ENCODE peak calls at places on chromosome 4, in five cellular contexts. One of them, this sample, is unnamed.

GRCh38 chr4:108247511-108248088 is 78.9 kb upstream of the LEF1 start:
- DNase-seq in colonic mucosa: no peak
- DNase-seq in cardiac fibroblast: no peak
- DNase-seq in lower lobe of right lung: no peak
- DNase-seq in fibroblast of mammary gland: no peak
- DNase-seq in this sample: no peak

GRCh38 chr4:32519060-32519459 is 1798.9 kb downstream of the PCDH7 start:
- DNase-seq in cardiac fibroblast: peak; percentile 66
- DNase-seq in colonic mucosa: no peak
- DNase-seq in fibroblast of mammary gland: peak; percentile 37
- DNase-seq in lower lobe of right lung: no peak
- DNase-seq in this sample: no peak

GRCh38 chr4:94603170-94603747 is 151.5 kb downstream of the PDLIM5 start:
- DNase-seq in fibroblast of mammary gland: peak; percentile 90
- DNase-seq in lower lobe of right lung: no peak
- DNase-seq in cardiac fibroblast: peak; percentile 94
- DNase-seq in colonic mucosa: no peak
- DNase-seq in this sample: no peak

GRCh38 chr4:159505275-159505975 is 402.5 kb downstream of the RAPGEF2 start:
- DNase-seq in fibroblast of mammary gland: no peak
- DNase-seq in colonic mucosa: no peak
- DNase-seq in cardiac fibroblast: no peak
- DNase-seq in lower lobe of right lung: no peak
- DNase-seq in this sample: no peak

GRCh38 chr4:74453037-74453635 is 8.2 kb downstream of the AREG start:
- DNase-seq in cardiac fibroblast: no peak
- DNase-seq in colonic mucosa: no peak
- DNase-seq in fibroblast of mammary gland: no peak
- DNase-seq in lower lobe of right lung: no peak
- DNase-seq in this sample: no peak

GRCh38 chr4:177119021-177119461 is 190.6 kb upstream of the NEIL3 start:
- DNase-seq in colonic mucosa: no peak
- DNase-seq in lower lobe of right lung: no peak
- DNase-seq in fibroblast of mammary gland: peak; percentile 68
- DNase-seq in cardiac fibroblast: peak; percentile 80
- DNase-seq in this sample: no peak

GRCh38 chr4:7984286-7984925 is 44.7 kb upstream of the AFAP1 start:
- DNase-seq in colonic mucosa: peak; percentile 34
- DNase-seq in cardiac fibroblast: no peak
- DNase-seq in lower lobe of right lung: no peak
- DNase-seq in fibroblast of mammary gland: no peak
- DNase-seq in this sample: no peak

GRCh38 chr4:83731609-83732008 is 195.7 kb downstream of the GPAT3 start:
- DNase-seq in colonic mucosa: no peak
- DNase-seq in fibroblast of mammary gland: peak; percentile 37
- DNase-seq in cardiac fibroblast: no peak
- DNase-seq in lower lobe of right lung: no peak
- DNase-seq in this sample: no peak

GRCh38 chr4:52658671-52659015 is 458 bp downstream of the USP46 start:
- DNase-seq in cardiac fibroblast: no peak
- DNase-seq in fibroblast of mammary gland: no peak
- DNase-seq in lower lobe of right lung: no peak
- DNase-seq in colonic mucosa: no peak
- DNase-seq in this sample: no peak

GRCh38 chr4:73676136-73676535 is 55.9 kb upstream of the RASSF6 start:
- DNase-seq in lower lobe of right lung: no peak
- DNase-seq in colonic mucosa: no peak
- DNase-seq in cardiac fibroblast: no peak
- DNase-seq in fibroblast of mammary gland: no peak
- DNase-seq in this sample: no peak

GRCh38 chr4:54109226-54110018 is 9.5 kb downstream of the GSX2 start:
- DNase-seq in lower lobe of right lung: no peak
- DNase-seq in colonic mucosa: no peak
- DNase-seq in cardiac fibroblast: no peak
- DNase-seq in fibroblast of mammary gland: no peak
- DNase-seq in this sample: no peak

GRCh38 chr4:155025762-155026457 is 182.5 kb upstream of the NPY2R start:
- DNase-seq in lower lobe of right lung: peak; percentile 47
- DNase-seq in colonic mucosa: peak; percentile 66
- DNase-seq in fibroblast of mammary gland: peak; percentile 25
- DNase-seq in cardiac fibroblast: peak; percentile 77
- DNase-seq in this sample: no peak

GRCh38 chr4:77762531-77762930 is 56.6 kb downstream of the CNOT6L start:
- DNase-seq in fibroblast of mammary gland: no peak
- DNase-seq in colonic mucosa: no peak
- DNase-seq in lower lobe of right lung: no peak
- DNase-seq in cardiac fibroblast: no peak
- DNase-seq in this sample: no peak

GRCh38 chr4:4854649-4855292 is 4.7 kb upstream of the MSX1 start:
- DNase-seq in lower lobe of right lung: no peak
- DNase-seq in fibroblast of mammary gland: no peak
- DNase-seq in cardiac fibroblast: no peak
- DNase-seq in colonic mucosa: no peak
- DNase-seq in this sample: no peak

GRCh38 chr4:12562016-12562415 is 922.1 kb downstream of the RAB28 start:
- DNase-seq in fibroblast of mammary gland: no peak
- DNase-seq in colonic mucosa: no peak
- DNase-seq in lower lobe of right lung: no peak
- DNase-seq in cardiac fibroblast: peak; percentile 60
- DNase-seq in this sample: no peak

GRCh38 chr4:42673084-42673429 is 16.2 kb upstream of the ATP8A1 start:
- DNase-seq in colonic mucosa: no peak
- DNase-seq in cardiac fibroblast: peak; percentile 59
- DNase-seq in fibroblast of mammary gland: peak; percentile 38
- DNase-seq in lower lobe of right lung: peak; percentile 76
- DNase-seq in this sample: no peak

GRCh38 chr4:43238556-43238955 is 346.0 kb downstream of the GRXCR1 start:
- DNase-seq in colonic mucosa: no peak
- DNase-seq in lower lobe of right lung: no peak
- DNase-seq in cardiac fibroblast: no peak
- DNase-seq in fibroblast of mammary gland: no peak
- DNase-seq in this sample: no peak

GRCh38 chr4:126956192-126956897 is 676.4 kb upstream of the INTU start:
- DNase-seq in colonic mucosa: no peak
- DNase-seq in lower lobe of right lung: no peak
- DNase-seq in fibroblast of mammary gland: no peak
- DNase-seq in cardiac fibroblast: no peak
- DNase-seq in this sample: no peak

GRCh38 chr4:151820004-151820403 is 59.2 kb upstream of the GATB start:
- DNase-seq in cardiac fibroblast: no peak
- DNase-seq in lower lobe of right lung: no peak
- DNase-seq in fibroblast of mammary gland: no peak
- DNase-seq in colonic mucosa: no peak
- DNase-seq in this sample: no peak

GRCh38 chr4:59945277-59945676 is 1254.8 kb upstream of the ADGRL3 start:
- DNase-seq in cardiac fibroblast: no peak
- DNase-seq in lower lobe of right lung: no peak
- DNase-seq in fibroblast of mammary gland: no peak
- DNase-seq in colonic mucosa: no peak
- DNase-seq in this sample: no peak

GRCh38 chr4:77385124-77385969 is 220.3 kb upstream of the CXCL13 start:
- DNase-seq in colonic mucosa: peak; percentile 64
- DNase-seq in cardiac fibroblast: peak; percentile 80
- DNase-seq in lower lobe of right lung: no peak
- DNase-seq in fibroblast of mammary gland: peak; percentile 70
- DNase-seq in this sample: peak; percentile 52

GRCh38 chr4:150389896-150390530 is 191.9 kb upstream of the MAB21L2 start:
- DNase-seq in cardiac fibroblast: peak; percentile 52
- DNase-seq in lower lobe of right lung: no peak
- DNase-seq in colonic mucosa: no peak
- DNase-seq in fibroblast of mammary gland: no peak
- DNase-seq in this sample: no peak

GRCh38 chr4:118076958-118077766 is 42.9 kb downstream of the NDST3 start:
- DNase-seq in colonic mucosa: peak; percentile 22
- DNase-seq in cardiac fibroblast: peak; percentile 44
- DNase-seq in fibroblast of mammary gland: peak; percentile 46
- DNase-seq in lower lobe of right lung: no peak
- DNase-seq in this sample: no peak

GRCh38 chr4:165152527-165152926 is 39.9 kb upstream of the TMEM192 start:
- DNase-seq in fibroblast of mammary gland: peak; percentile 65
- DNase-seq in colonic mucosa: no peak
- DNase-seq in lower lobe of right lung: no peak
- DNase-seq in cardiac fibroblast: peak; percentile 85
- DNase-seq in this sample: no peak

GRCh38 chr4:113153529-113154101 is 104.2 kb downstream of the ANK2 start:
- DNase-seq in cardiac fibroblast: peak; percentile 31
- DNase-seq in lower lobe of right lung: no peak
- DNase-seq in colonic mucosa: no peak
- DNase-seq in fibroblast of mammary gland: no peak
- DNase-seq in this sample: no peak

GRCh38 chr4:184804621-184805020 is 21.1 kb downstream of the ACSL1 start:
- DNase-seq in lower lobe of right lung: no peak
- DNase-seq in colonic mucosa: no peak
- DNase-seq in cardiac fibroblast: no peak
- DNase-seq in fibroblast of mammary gland: no peak
- DNase-seq in this sample: no peak

GRCh38 chr4:62414563-62414962 is 1214.4 kb downstream of the ADGRL3 start:
- DNase-seq in fibroblast of mammary gland: no peak
- DNase-seq in cardiac fibroblast: no peak
- DNase-seq in lower lobe of right lung: no peak
- DNase-seq in colonic mucosa: no peak
- DNase-seq in this sample: no peak

GRCh38 chr4:24952667-24953066 is 39.8 kb upstream of the CCDC149 start:
- DNase-seq in lower lobe of right lung: no peak
- DNase-seq in fibroblast of mammary gland: no peak
- DNase-seq in cardiac fibroblast: no peak
- DNase-seq in colonic mucosa: no peak
- DNase-seq in this sample: no peak

GRCh38 chr4:154602404-154603020 is 9.9 kb downstream of the FGG start:
- DNase-seq in fibroblast of mammary gland: peak; percentile 19
- DNase-seq in lower lobe of right lung: no peak
- DNase-seq in cardiac fibroblast: no peak
- DNase-seq in colonic mucosa: no peak
- DNase-seq in this sample: no peak

GRCh38 chr4:6179362-6179761 is 21.0 kb downstream of the JAKMIP1 start:
- DNase-seq in colonic mucosa: no peak
- DNase-seq in fibroblast of mammary gland: no peak
- DNase-seq in lower lobe of right lung: no peak
- DNase-seq in cardiac fibroblast: no peak
- DNase-seq in this sample: no peak

GRCh38 chr4:144343143-144343755 is 202.7 kb upstream of the GYPA start:
- DNase-seq in colonic mucosa: no peak
- DNase-seq in cardiac fibroblast: no peak
- DNase-seq in lower lobe of right lung: no peak
- DNase-seq in fibroblast of mammary gland: peak; percentile 76
- DNase-seq in this sample: no peak

GRCh38 chr4:104395219-104395618 is 99.5 kb downstream of the CXXC4 start:
- DNase-seq in colonic mucosa: no peak
- DNase-seq in fibroblast of mammary gland: peak; percentile 42
- DNase-seq in lower lobe of right lung: no peak
- DNase-seq in cardiac fibroblast: no peak
- DNase-seq in this sample: no peak

GRCh38 chr4:156251373-156252065 is 297.9 kb upstream of the CTSO start:
- DNase-seq in cardiac fibroblast: no peak
- DNase-seq in colonic mucosa: no peak
- DNase-seq in lower lobe of right lung: no peak
- DNase-seq in fibroblast of mammary gland: no peak
- DNase-seq in this sample: no peak

GRCh38 chr4:157911662-157912061 is 261.2 kb downstream of the GASK1B start:
- DNase-seq in colonic mucosa: no peak
- DNase-seq in fibroblast of mammary gland: no peak
- DNase-seq in cardiac fibroblast: no peak
- DNase-seq in lower lobe of right lung: no peak
- DNase-seq in this sample: no peak
- H3K4me3 ChIP-seq in colonic mucosa: no peak overlapping the region
- H3K4me3 ChIP-seq in fibroblast of mammary gland: no peak overlapping the region
- H3K4me3 ChIP-seq in cardiac fibroblast: no peak overlapping the region
- H3K4me3 ChIP-seq in lower lobe of right lung: no peak overlapping the region
- H3K4me3 ChIP-seq in this sample: no peak overlapping the region

DNA sequence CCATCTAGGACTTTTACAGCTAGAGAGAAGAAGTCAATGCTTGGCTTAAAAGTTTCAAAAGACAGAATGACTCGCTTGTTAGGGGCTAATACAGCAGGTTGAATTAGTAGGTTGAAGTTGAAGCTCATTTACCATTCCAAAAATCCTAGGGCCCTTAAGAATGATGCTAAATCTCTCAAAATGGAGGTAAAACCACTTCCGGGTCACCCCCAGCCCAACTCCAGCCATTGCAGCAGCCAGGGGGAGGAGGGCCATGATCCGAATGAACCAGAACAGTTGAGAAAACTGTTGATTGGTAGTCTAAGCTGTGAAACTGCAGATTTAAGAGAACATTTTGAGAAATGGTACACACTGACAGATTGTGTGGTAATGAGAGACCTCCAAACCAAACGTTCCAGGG is 245.4 kb downstream of the HNRNPD start:
- DNase-seq in lower lobe of right lung: no peak
- DNase-seq in fibroblast of mammary gland: no peak
- DNase-seq in colonic mucosa: no peak
- DNase-seq in cardiac fibroblast: no peak
- DNase-seq in this sample: no peak
- TF ChIP-seq CTCF in lower lobe of right lung: no peak
- TF ChIP-seq CTCF in fibroblast of mammary gland: no peak
- TF ChIP-seq CTCF in colonic mucosa: no peak
- TF ChIP-seq CTCF in cardiac fibroblast: no peak
- TF ChIP-seq CTCF in this sample: no peak

DNA sequence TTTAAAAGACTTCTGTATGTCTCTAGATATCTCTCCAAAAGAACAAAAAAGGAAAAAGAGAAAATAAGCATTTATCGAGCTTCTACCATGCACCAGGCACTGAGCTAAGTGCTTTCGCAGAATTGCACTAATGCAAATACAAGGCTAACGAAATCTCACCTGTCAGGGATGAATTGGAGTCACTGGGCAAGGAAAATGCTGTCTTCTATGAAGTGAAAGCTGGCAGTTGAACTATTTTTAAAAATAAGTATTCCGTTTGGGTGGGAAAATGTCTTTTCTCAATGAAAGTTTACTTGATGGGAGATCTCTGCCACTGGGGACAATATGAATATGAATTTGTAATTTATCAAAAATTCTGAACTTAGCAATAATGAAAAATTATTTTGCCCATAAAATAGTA is 47.6 kb downstream of the COL25A1 start:
- DNase-seq in cardiac fibroblast: no peak
- DNase-seq in colonic mucosa: no peak
- DNase-seq in fibroblast of mammary gland: no peak
- DNase-seq in lower lobe of right lung: no peak
- DNase-seq in this sample: no peak
- H3K4me3 ChIP-seq in cardiac fibroblast: no peak overlapping the region
- H3K4me3 ChIP-seq in colonic mucosa: no peak overlapping the region
- H3K4me3 ChIP-seq in fibroblast of mammary gland: no peak overlapping the region
- H3K4me3 ChIP-seq in lower lobe of right lung: no peak overlapping the region
- H3K4me3 ChIP-seq in this sample: no peak overlapping the region

DNA sequence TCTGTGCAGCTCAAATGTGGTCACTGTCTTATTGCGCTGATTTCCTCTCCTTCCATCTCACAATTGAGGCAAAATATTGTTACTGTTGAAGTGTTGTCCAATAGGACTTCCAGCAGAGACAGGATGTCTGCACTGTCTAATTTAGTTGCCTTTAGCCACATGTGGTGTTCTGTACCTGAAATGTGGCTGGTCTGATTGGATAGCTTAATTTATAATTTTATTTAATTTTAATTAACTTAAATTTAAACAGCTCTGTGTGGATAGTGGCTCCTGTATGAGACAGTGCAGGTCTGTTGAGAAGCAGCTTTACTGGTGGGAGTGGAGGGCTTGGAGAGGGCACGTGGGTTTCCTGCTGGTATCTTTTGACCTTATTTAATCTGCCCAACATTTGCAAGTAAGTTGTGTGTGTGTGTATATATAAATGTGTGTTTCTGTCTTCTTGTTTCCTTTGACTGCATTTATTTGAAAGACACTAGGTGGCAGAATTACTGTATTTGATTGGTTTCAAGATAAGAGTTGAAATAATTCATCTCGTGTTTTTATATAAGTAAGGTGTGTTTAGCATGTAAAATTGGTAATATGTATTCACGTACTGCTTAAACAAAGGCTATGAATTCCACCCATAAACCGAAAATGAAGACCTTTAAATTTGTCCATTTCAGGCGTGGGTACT is 55.3 kb upstream of the MSANTD1 start:
- DNase-seq in colonic mucosa: no peak
- DNase-seq in fibroblast of mammary gland: peak; percentile 25
- DNase-seq in lower lobe of right lung: no peak
- DNase-seq in cardiac fibroblast: peak; percentile 21
- DNase-seq in this sample: no peak
- TF ChIP-seq CTCF in colonic mucosa: no peak
- TF ChIP-seq CTCF in fibroblast of mammary gland: peak; percentile 5
- TF ChIP-seq CTCF in lower lobe of right lung: peak; percentile 35
- TF ChIP-seq CTCF in cardiac fibroblast: peak; percentile 24
- TF ChIP-seq CTCF in this sample: no peak

This sample was measured in Panc1.